ENCODE peak calls at places on chromosome 11, in four cellular contexts. J is A172; W is T-helper 9 cell; S is CD4-positive, CD25-positive, alpha-beta regulatory T cell. V is an unnamed sample.

GRCh38 chr11:3109921-3110706 is 52.9 kb upstream of the CARS1 start:
- DNase-seq in S (peak), W (no peak), J (peak), V (peak)

GRCh38 chr11:128498846-128499245 is 88.5 kb downstream of the ETS1 start:
- DNase-seq in W (no peak), S (no peak), J (peak), V (no peak)

GRCh38 chr11:69636512-69636866 is 4.5 kb upstream of the CCND1 start:
- DNase-seq in S (no peak), W (no peak), J (no peak), V (no peak)

GRCh38 chr11:34222030-34222429 is 116.6 kb downstream of the NAT10 start:
- DNase-seq in S (no peak), J (no peak), W (no peak), V (no peak)

GRCh38 chr11:76008474-76008873 is 193.5 kb downstream of the UVRAG start:
- DNase-seq in S (no peak), J (peak), W (no peak), V (no peak)

GRCh38 chr11:122197055-122197987 is 81.3 kb upstream of the BLID start:
- DNase-seq in W (no peak), S (no peak), J (peak), V (no peak)

GRCh38 chr11:78310500-78310909 is 107.1 kb downstream of the GAB2 start:
- DNase-seq in S (no peak), W (no peak), J (no peak), V (no peak)

GRCh38 chr11:65554842-65555395 is 3.2 kb downstream of the LTBP3 start:
- DNase-seq in S (no peak), W (no peak), J (no peak), V (no peak)

GRCh38 chr11:58866788-58867187 is 22.3 kb upstream of the GLYATL2 start:
- DNase-seq in S (no peak), J (no peak), W (no peak), V (no peak)

GRCh38 chr11:16787035-16787744 is 48.7 kb downstream of the C11orf58 start:
- DNase-seq in J (no peak), W (no peak), S (no peak), V (no peak)